ENCODE peak calls at places on chromosomes 1 and 21, in nine cellular contexts. E is left lung, J is mammary epithelial cell, S is dorsolateral prefrontal cortex, O is breast epithelium, I is DND-41, P is colonic mucosa, W is left ventricle myocardium inferior, M is pancreas. V is an unnamed sample.

GRCh38 chr1:60903591-60903990 is 178.8 kb upstream of the NFIA start:
- DNase-seq in W (peak; percentile 73), E (no peak), S (peak; percentile 38), I (no peak), P (no peak), J (no peak), M (no peak), O (peak; percentile 53), V (no peak)

GRCh38 chr1:196355206-196355786 is 252.9 kb downstream of the KCNT2 start:
- DNase-seq in P (no peak), J (no peak), O (no peak), E (no peak), W (no peak), S (no peak), I (no peak), M (no peak), V (no peak)

GRCh38 chr1:160837558-160838205 is 25.0 kb downstream of the CD244 start:
- DNase-seq in S (no peak), J (peak; percentile 21), W (peak; percentile 23), P (no peak), O (peak; percentile 53), E (peak; percentile 34), M (no peak), I (peak; percentile 97), V (peak; percentile 53)

GRCh38 chr21:42681296-42682206 is 28.1 kb downstream of the PDE9A start:
- DNase-seq in J (no peak), I (peak; percentile 33), E (no peak), W (no peak), O (no peak), S (no peak), M (no peak), P (no peak), V (no peak)

GRCh38 chr1:150152182-150152536 is 2.4 kb downstream of the PLEKHO1 start:
- DNase-seq in M (no peak), I (no peak), S (no peak), J (no peak), W (no peak), P (no peak), O (no peak), E (no peak), V (no peak)

GRCh38 chr1:172895050-172895460 is 155.7 kb downstream of the TNFSF18 start:
- DNase-seq in S (no peak), E (no peak), J (no peak), O (no peak), M (no peak), W (no peak), I (peak; percentile 60), P (no peak), V (no peak)

GRCh38 chr1:244963231-244963826 is 99.0 kb upstream of the HNRNPU start:
- DNase-seq in I (no peak), O (no peak), M (no peak), S (no peak), E (no peak), P (no peak), W (no peak), J (no peak), V (no peak)

GRCh38 chr21:38171723-38172344 is 85.0 kb upstream of the KCNJ15 start:
- DNase-seq in P (no peak), O (no peak), J (no peak), M (no peak), E (no peak), W (no peak), I (no peak), S (no peak), V (no peak)

GRCh38 chr21:42202321-42202720 is 16.6 kb upstream of the ABCG1 start:
- DNase-seq in P (no peak), M (no peak), W (no peak), O (no peak), S (no peak), J (no peak), E (no peak), I (no peak), V (no peak)

GRCh38 chr1:193042766-193043691 is 16.1 kb downstream of the UCHL5 start:
- DNase-seq in W (no peak), S (no peak), M (no peak), I (no peak), J (no peak), P (no peak), O (no peak), E (no peak), V (no peak)

GRCh38 chr1:171298696-171299095 is 15.3 kb upstream of the FMO4 start:
- DNase-seq in O (no peak), W (no peak), P (no peak), M (no peak), I (no peak), E (no peak), S (no peak), J (no peak), V (no peak)

GRCh38 chr1:213921352-213922111 is 66.2 kb upstream of the PROX1 start:
- DNase-seq in P (no peak), W (no peak), J (no peak), S (no peak), M (no peak), E (no peak), O (no peak), I (no peak), V (no peak)

GRCh38 chr1:40818264-40818961 is 34.8 kb downstream of the KCNQ4 start:
- DNase-seq in J (peak; percentile 41), W (peak; percentile 59), E (peak; percentile 79), P (peak; percentile 88), O (peak; percentile 41), M (peak; percentile 77), S (peak; percentile 9), I (no peak), V (peak; percentile 82)

GRCh38 chr1:104929280-104929679 is 1179.6 kb downstream of the AMY1C start:
- DNase-seq in M (no peak), I (no peak), S (no peak), E (no peak), O (no peak), J (no peak), W (no peak), P (no peak), V (no peak)

GRCh38 chr1:118185083-118185899 is at the start of gene SPAG17:
- DNase-seq in O (no peak), I (no peak), J (peak; percentile 5), S (peak; percentile 7), P (peak; percentile 80), E (peak; percentile 74), W (peak; percentile 60), M (peak; percentile 83), V (peak; percentile 73)

GRCh38 chr1:107541412-107541811 is 400.6 kb downstream of the NTNG1 start:
- DNase-seq in O (no peak), P (no peak), I (no peak), S (no peak), J (no peak), W (no peak), E (no peak), M (no peak), V (no peak)

GRCh38 chr1:157001304-157001703 is 44.2 kb downstream of the ARHGEF11 start:
- DNase-seq in P (no peak), M (no peak), O (no peak), E (no peak), J (peak; percentile 38), W (no peak), S (no peak), I (no peak), V (no peak)

GRCh38 chr1:218030846-218031245 is 254.2 kb upstream of the RRP15 start:
- DNase-seq in M (no peak), P (no peak), S (no peak), E (no peak), W (no peak), I (no peak), J (no peak), O (no peak), V (no peak)

GRCh38 chr1:184485731-184486723 is 99.2 kb downstream of the C1orf21 start:
- DNase-seq in W (no peak), O (no peak), E (no peak), I (no peak), M (no peak), J (peak; percentile 33), S (no peak), P (no peak), V (no peak)

GRCh38 chr1:220113136-220113695 is 19.3 kb downstream of the IARS2 start:
- DNase-seq in P (peak; percentile 34), W (no peak), E (no peak), O (no peak), I (no peak), S (no peak), J (peak; percentile 3), M (no peak), V (no peak)
- TF ChIP-seq CTCF in P (peak; percentile 47), W (peak; percentile 65), E (peak; percentile 47), O (no peak), I (peak; percentile 63), S (peak; percentile 54), J (peak; percentile 48), M (peak; percentile 20), V (peak; percentile 51)

GRCh38 chr1:169795687-169796086 is 980 bp upstream of the METTL18 start:
- DNase-seq in J (peak; percentile 12), I (peak; percentile 65), M (no peak), W (no peak), O (no peak), S (no peak), E (no peak), P (no peak), V (no peak)
- H3K27ac ChIP-seq in J (peak overlapping the region; percentile 79), I (peak overlapping the region; percentile 99), M (no peak overlapping the region), W (no peak overlapping the region), O (no peak overlapping the region), S (no peak overlapping the region), E (peak overlapping the region; percentile 87), P (no peak overlapping the region), V (no peak overlapping the region)

GRCh38 chr1:204828352-204828850 is 42.3 kb upstream of the NFASC start:
- DNase-seq in J (peak; percentile 72), W (peak; percentile 78), M (no peak), I (no peak), E (no peak), P (peak; percentile 60), S (peak; percentile 86), O (peak; percentile 70), V (peak; percentile 54)

GRCh38 chr1:204829133-204829532 is 41.5 kb upstream of the NFASC start:
- DNase-seq in S (peak; percentile 67), I (no peak), W (no peak), M (no peak), E (no peak), O (peak; percentile 26), P (no peak), J (no peak), V (no peak)

GRCh38 chr1:204821924-204822323 is 48.7 kb upstream of the NFASC start:
- DNase-seq in J (no peak), P (no peak), S (no peak), M (no peak), E (no peak), I (no peak), W (no peak), O (no peak), V (no peak)

GRCh38 chr1:204830671-204831585 is 39.7 kb upstream of the NFASC start:
- DNase-seq in P (no peak), E (no peak), M (no peak), J (no peak), I (no peak), W (no peak), S (peak; percentile 58), O (peak; percentile 33), V (no peak)

GRCh38 chr1:204826970-204827369 is 43.7 kb upstream of the NFASC start:
- DNase-seq in I (no peak), E (no peak), O (no peak), W (no peak), J (no peak), P (peak; percentile 53), M (no peak), S (peak; percentile 31), V (no peak)
- TF ChIP-seq CTCF in I (peak; percentile 37), E (no peak), O (no peak), W (no peak), J (peak; percentile 27), P (peak; percentile 18), M (no peak), S (peak; percentile 62), V (no peak)

GRCh38 chr1:3320246-3321152 is 134.0 kb upstream of the ARHGEF16 start:
- DNase-seq in J (no peak), S (no peak), P (peak; percentile 72), O (no peak), I (no peak), M (peak; percentile 75), W (no peak), E (no peak), V (peak; percentile 59)
- H3K27ac ChIP-seq in J (no peak overlapping the region), S (no peak overlapping the region), P (peak overlapping the region; percentile 34), O (no peak overlapping the region), I (no peak overlapping the region), M (peak overlapping the region; percentile 85), W (peak overlapping the region; percentile 19), E (no peak overlapping the region), V (no peak overlapping the region)

V was measured in lower lobe of right lung.